ENCODE peak calls at places on chromosomes 5 and 9, in five cellular contexts. W, P, A, N and D are unnamed samples.

GRCh38 chr5:78659714-78660113 is 11.1 kb upstream of the LHFPL2 start:
- DNase-seq in P (no peak), A (peak), N (no peak), W (no peak), D (no peak)

GRCh38 chr9:34663296-34663590 is 786 bp upstream of the CCL27 start:
- DNase-seq in W (no peak), A (no peak), P (no peak), N (no peak), D (no peak)

GRCh38 chr9:133632806-133633680 is 3.1 kb upstream of the DBH start:
- DNase-seq in A (no peak), N (no peak), W (no peak), P (no peak), D (no peak)

GRCh38 chr5:35470866-35471265 is 146.8 kb upstream of the SPEF2 start:
- DNase-seq in N (no peak), W (no peak), A (no peak), P (no peak), D (no peak)

GRCh38 chr9:118367383-118367782 is 663.2 kb downstream of the TLR4 start:
- DNase-seq in A (no peak), N (no peak), W (no peak), P (no peak), D (no peak)

GRCh38 chr5:107228237-107228636 is 442.5 kb downstream of the EFNA5 start:
- DNase-seq in W (no peak), N (no peak), A (no peak), P (no peak), D (no peak)

GRCh38 chr9:98222885-98223640 is 30.6 kb upstream of the CORO2A start:
- DNase-seq in W (no peak), A (peak), N (no peak), P (no peak), D (no peak)

GRCh38 chr9:129317179-129318011 is 139.3 kb upstream of the IER5L start:
- DNase-seq in A (peak), N (no peak), W (no peak), P (no peak), D (no peak)

GRCh38 chr5:74598731-74599624 is 41.5 kb downstream of the ENC1 start:
- DNase-seq in N (no peak), A (no peak), W (no peak), P (no peak), D (no peak)

GRCh38 chr5:81782811-81783210 is 31.9 kb upstream of the SSBP2 start:
- DNase-seq in W (no peak), N (no peak), A (no peak), P (no peak), D (no peak)

GRCh38 chr9:92727716-92728700 is 36.6 kb downstream of the BICD2 start:
- DNase-seq in P (no peak), N (no peak), A (no peak), W (no peak), D (no peak)

GRCh38 chr9:137301086-137301947 is 754 bp downstream of the NRARP start:
- DNase-seq in A (peak), P (no peak), W (no peak), N (peak), D (no peak)

GRCh38 chr9:120187758-120188157 is 392.2 kb downstream of the CDK5RAP2 start:
- DNase-seq in P (no peak), W (no peak), N (no peak), A (no peak), D (no peak)

GRCh38 chr9:98002808-98003207 is 19.7 kb downstream of the ANP32B start:
- DNase-seq in W (no peak), A (no peak), N (no peak), P (no peak), D (no peak)

GRCh38 chr5:124408738-124409453 is 337.5 kb downstream of the ZNF608 start:
- DNase-seq in A (no peak), N (no peak), W (no peak), P (no peak), D (no peak)